ENCODE peak calls at places on chromosome 20, in seven cellular contexts. T, W, U, G, J, V and M are unnamed samples.

GRCh38 chr20:47043076-47043475 is 148.4 kb downstream of the EYA2 start:
- DNase-seq in G (no peak), U (no peak), J (no peak), W (no peak), T (no peak), V (no peak), M (no peak)

GRCh38 chr20:35302421-35303335 is 10.5 kb upstream of the FAM83C start:
- DNase-seq in U (no peak), W (peak), G (no peak), T (no peak), V (no peak), J (no peak), M (no peak)

GRCh38 chr20:31605902-31606677 is 1.0 kb downstream of the ID1 start:
- DNase-seq in W (no peak), T (no peak), V (peak), J (peak), G (no peak), U (peak), M (no peak)

GRCh38 chr20:22601361-22602141 is 17.2 kb upstream of the FOXA2 start:
- DNase-seq in V (no peak), G (no peak), J (no peak), U (no peak), W (no peak), T (no peak), M (no peak)

GRCh38 chr20:49916146-49917002 is 1.0 kb upstream of the SPATA2 start:
- DNase-seq in T (no peak), V (no peak), G (no peak), W (peak), J (no peak), U (peak), M (no peak)

GRCh38 chr20:58719971-58720371 is 27.4 kb downstream of the NPEPL1 start:
- DNase-seq in T (no peak), W (no peak), J (no peak), U (peak), G (no peak), V (no peak), M (no peak)

GRCh38 chr20:7366189-7366588 is 574.1 kb downstream of the HAO1 start:
- DNase-seq in J (no peak), G (no peak), T (no peak), U (no peak), V (no peak), W (no peak), M (no peak)

GRCh38 chr20:13261460-13262301 is 40.6 kb downstream of the ISM1 start:
- DNase-seq in T (no peak), J (no peak), U (peak), V (peak), W (peak), G (peak), M (no peak)

GRCh38 chr20:56626367-56627121 is 2.6 kb upstream of the TFAP2C start:
- DNase-seq in U (peak), W (peak), J (no peak), T (no peak), V (no peak), G (no peak), M (no peak)